ENCODE peak calls at places on chromosome 15, in eight cellular contexts. One of them, this sample, is unnamed.

GRCh38 chr15:73127302-73127936 is 75.2 kb downstream of the NEO1 start:
- DNase-seq in EH: peak
- DNase-seq in fibroblast of lung: peak
- DNase-seq in stimulated activated CD4-positive, alpha-beta T cell treated with anti-CD3 and anti-CD28 coated beads, Interleukin-2, amount 100 ng/mL, for 48 hours: peak
- DNase-seq in T-helper 2 cell: no peak
- DNase-seq in A549: peak
- DNase-seq in NCI-H446: no peak
- DNase-seq in CD4-positive, CD25-positive, alpha-beta regulatory T cell: no peak
- DNase-seq in this sample: no peak

GRCh38 chr15:54082836-54083492 is 104.7 kb downstream of the UNC13C start:
- DNase-seq in EH: no peak
- DNase-seq in fibroblast of lung: peak
- DNase-seq in stimulated activated CD4-positive, alpha-beta T cell treated with anti-CD3 and anti-CD28 coated beads, Interleukin-2, amount 100 ng/mL, for 48 hours: no peak
- DNase-seq in T-helper 2 cell: no peak
- DNase-seq in A549: no peak
- DNase-seq in NCI-H446: no peak
- DNase-seq in CD4-positive, CD25-positive, alpha-beta regulatory T cell: no peak
- DNase-seq in this sample: no peak

GRCh38 chr15:99474041-99474906 is 91.5 kb upstream of the MEF2A start:
- DNase-seq in EH: no peak
- DNase-seq in fibroblast of lung: no peak
- DNase-seq in stimulated activated CD4-positive, alpha-beta T cell treated with anti-CD3 and anti-CD28 coated beads, Interleukin-2, amount 100 ng/mL, for 48 hours: no peak
- DNase-seq in T-helper 2 cell: no peak
- DNase-seq in A549: no peak
- DNase-seq in NCI-H446: no peak
- DNase-seq in CD4-positive, CD25-positive, alpha-beta regulatory T cell: no peak
- DNase-seq in this sample: no peak

GRCh38 chr15:64146885-64147681 is 4.4 kb upstream of the SNX22 start:
- DNase-seq in EH: no peak
- DNase-seq in fibroblast of lung: peak
- DNase-seq in stimulated activated CD4-positive, alpha-beta T cell treated with anti-CD3 and anti-CD28 coated beads, Interleukin-2, amount 100 ng/mL, for 48 hours: no peak
- DNase-seq in T-helper 2 cell: no peak
- DNase-seq in A549: no peak
- DNase-seq in NCI-H446: no peak
- DNase-seq in CD4-positive, CD25-positive, alpha-beta regulatory T cell: no peak
- DNase-seq in this sample: no peak

GRCh38 chr15:88705769-88706165 is 67.0 kb downstream of the ISG20 start:
- DNase-seq in EH: no peak
- DNase-seq in fibroblast of lung: no peak
- DNase-seq in stimulated activated CD4-positive, alpha-beta T cell treated with anti-CD3 and anti-CD28 coated beads, Interleukin-2, amount 100 ng/mL, for 48 hours: no peak
- DNase-seq in T-helper 2 cell: no peak
- DNase-seq in A549: no peak
- DNase-seq in NCI-H446: no peak
- DNase-seq in CD4-positive, CD25-positive, alpha-beta regulatory T cell: no peak
- DNase-seq in this sample: no peak

GRCh38 chr15:83282859-83283812 is 1.3 kb downstream of the BNC1 start:
- DNase-seq in EH: peak
- DNase-seq in fibroblast of lung: peak
- DNase-seq in stimulated activated CD4-positive, alpha-beta T cell treated with anti-CD3 and anti-CD28 coated beads, Interleukin-2, amount 100 ng/mL, for 48 hours: no peak
- DNase-seq in T-helper 2 cell: no peak
- DNase-seq in A549: no peak
- DNase-seq in NCI-H446: no peak
- DNase-seq in CD4-positive, CD25-positive, alpha-beta regulatory T cell: no peak
- DNase-seq in this sample: no peak

GRCh38 chr15:39358441-39359041 is 222.3 kb upstream of the THBS1 start:
- DNase-seq in EH: peak
- DNase-seq in fibroblast of lung: peak
- DNase-seq in stimulated activated CD4-positive, alpha-beta T cell treated with anti-CD3 and anti-CD28 coated beads, Interleukin-2, amount 100 ng/mL, for 48 hours: no peak
- DNase-seq in T-helper 2 cell: no peak
- DNase-seq in A549: no peak
- DNase-seq in NCI-H446: no peak
- DNase-seq in CD4-positive, CD25-positive, alpha-beta regulatory T cell: no peak
- DNase-seq in this sample: no peak

GRCh38 chr15:75720787-75721461 is 8.3 kb upstream of the CSPG4 start:
- DNase-seq in EH: peak
- DNase-seq in fibroblast of lung: no peak
- DNase-seq in stimulated activated CD4-positive, alpha-beta T cell treated with anti-CD3 and anti-CD28 coated beads, Interleukin-2, amount 100 ng/mL, for 48 hours: peak
- DNase-seq in T-helper 2 cell: no peak
- DNase-seq in A549: peak
- DNase-seq in NCI-H446: no peak
- DNase-seq in CD4-positive, CD25-positive, alpha-beta regulatory T cell: no peak
- DNase-seq in this sample: peak

GRCh38 chr15:48121849-48122248 is 1.1 kb downstream of the SLC24A5 start:
- DNase-seq in EH: no peak
- DNase-seq in fibroblast of lung: no peak
- DNase-seq in stimulated activated CD4-positive, alpha-beta T cell treated with anti-CD3 and anti-CD28 coated beads, Interleukin-2, amount 100 ng/mL, for 48 hours: no peak
- DNase-seq in T-helper 2 cell: no peak
- DNase-seq in A549: no peak
- DNase-seq in NCI-H446: no peak
- DNase-seq in CD4-positive, CD25-positive, alpha-beta regulatory T cell: no peak
- DNase-seq in this sample: no peak

GRCh38 chr15:83061680-83062079 is 5.4 kb downstream of the BTBD1 start:
- DNase-seq in EH: peak
- DNase-seq in fibroblast of lung: no peak
- DNase-seq in stimulated activated CD4-positive, alpha-beta T cell treated with anti-CD3 and anti-CD28 coated beads, Interleukin-2, amount 100 ng/mL, for 48 hours: no peak
- DNase-seq in T-helper 2 cell: no peak
- DNase-seq in A549: no peak
- DNase-seq in NCI-H446: no peak
- DNase-seq in CD4-positive, CD25-positive, alpha-beta regulatory T cell: no peak
- DNase-seq in this sample: no peak

GRCh38 chr15:44427756-44428724 is 611 bp downstream of the CTDSPL2 start:
- DNase-seq in EH: peak
- DNase-seq in fibroblast of lung: no peak
- DNase-seq in stimulated activated CD4-positive, alpha-beta T cell treated with anti-CD3 and anti-CD28 coated beads, Interleukin-2, amount 100 ng/mL, for 48 hours: no peak
- DNase-seq in T-helper 2 cell: no peak
- DNase-seq in A549: peak
- DNase-seq in NCI-H446: peak
- DNase-seq in CD4-positive, CD25-positive, alpha-beta regulatory T cell: peak
- DNase-seq in this sample: no peak

GRCh38 chr15:100598655-100599054 is 3.3 kb downstream of the LINS1 start:
- DNase-seq in EH: no peak
- DNase-seq in fibroblast of lung: no peak
- DNase-seq in stimulated activated CD4-positive, alpha-beta T cell treated with anti-CD3 and anti-CD28 coated beads, Interleukin-2, amount 100 ng/mL, for 48 hours: no peak
- DNase-seq in T-helper 2 cell: no peak
- DNase-seq in A549: no peak
- DNase-seq in NCI-H446: no peak
- DNase-seq in CD4-positive, CD25-positive, alpha-beta regulatory T cell: no peak
- DNase-seq in this sample: no peak

GRCh38 chr15:40272713-40273056 is 10.2 kb downstream of the ANKRD63 start:
- DNase-seq in EH: peak
- DNase-seq in fibroblast of lung: no peak
- DNase-seq in stimulated activated CD4-positive, alpha-beta T cell treated with anti-CD3 and anti-CD28 coated beads, Interleukin-2, amount 100 ng/mL, for 48 hours: no peak
- DNase-seq in T-helper 2 cell: no peak
- DNase-seq in A549: peak
- DNase-seq in NCI-H446: no peak
- DNase-seq in CD4-positive, CD25-positive, alpha-beta regulatory T cell: no peak
- DNase-seq in this sample: no peak

GRCh38 chr15:57440167-57440566 is 63.9 kb downstream of the CGNL1 start:
- DNase-seq in EH: no peak
- DNase-seq in fibroblast of lung: no peak
- DNase-seq in stimulated activated CD4-positive, alpha-beta T cell treated with anti-CD3 and anti-CD28 coated beads, Interleukin-2, amount 100 ng/mL, for 48 hours: no peak
- DNase-seq in T-helper 2 cell: no peak
- DNase-seq in A549: no peak
- DNase-seq in NCI-H446: no peak
- DNase-seq in CD4-positive, CD25-positive, alpha-beta regulatory T cell: no peak
- DNase-seq in this sample: no peak

GRCh38 chr15:96393209-96393513 is 62.7 kb downstream of the NR2F2 start:
- DNase-seq in EH: no peak
- DNase-seq in fibroblast of lung: no peak
- DNase-seq in stimulated activated CD4-positive, alpha-beta T cell treated with anti-CD3 and anti-CD28 coated beads, Interleukin-2, amount 100 ng/mL, for 48 hours: no peak
- DNase-seq in T-helper 2 cell: no peak
- DNase-seq in A549: no peak
- DNase-seq in NCI-H446: no peak
- DNase-seq in CD4-positive, CD25-positive, alpha-beta regulatory T cell: no peak
- DNase-seq in this sample: no peak

GRCh38 chr15:25799906-25800700 is 63.0 kb downstream of the ATP10A start:
- DNase-seq in EH: no peak
- DNase-seq in fibroblast of lung: no peak
- DNase-seq in stimulated activated CD4-positive, alpha-beta T cell treated with anti-CD3 and anti-CD28 coated beads, Interleukin-2, amount 100 ng/mL, for 48 hours: no peak
- DNase-seq in T-helper 2 cell: no peak
- DNase-seq in A549: no peak
- DNase-seq in NCI-H446: no peak
- DNase-seq in CD4-positive, CD25-positive, alpha-beta regulatory T cell: no peak
- DNase-seq in this sample: no peak

GRCh38 chr15:60077581-60078359 is 73.7 kb downstream of the FOXB1 start:
- DNase-seq in EH: no peak
- DNase-seq in fibroblast of lung: no peak
- DNase-seq in stimulated activated CD4-positive, alpha-beta T cell treated with anti-CD3 and anti-CD28 coated beads, Interleukin-2, amount 100 ng/mL, for 48 hours: peak
- DNase-seq in T-helper 2 cell: no peak
- DNase-seq in A549: no peak
- DNase-seq in NCI-H446: no peak
- DNase-seq in CD4-positive, CD25-positive, alpha-beta regulatory T cell: no peak
- DNase-seq in this sample: no peak

GRCh38 chr15:92527197-92527596 is 128.4 kb downstream of the FAM174B start:
- DNase-seq in EH: no peak
- DNase-seq in fibroblast of lung: peak
- DNase-seq in stimulated activated CD4-positive, alpha-beta T cell treated with anti-CD3 and anti-CD28 coated beads, Interleukin-2, amount 100 ng/mL, for 48 hours: no peak
- DNase-seq in T-helper 2 cell: no peak
- DNase-seq in A549: no peak
- DNase-seq in NCI-H446: no peak
- DNase-seq in CD4-positive, CD25-positive, alpha-beta regulatory T cell: no peak
- DNase-seq in this sample: no peak

GRCh38 chr15:31387483-31388118 is 61.0 kb downstream of the KLF13 start:
- DNase-seq in EH: peak
- DNase-seq in fibroblast of lung: no peak
- DNase-seq in stimulated activated CD4-positive, alpha-beta T cell treated with anti-CD3 and anti-CD28 coated beads, Interleukin-2, amount 100 ng/mL, for 48 hours: no peak
- DNase-seq in T-helper 2 cell: no peak
- DNase-seq in A549: no peak
- DNase-seq in NCI-H446: no peak
- DNase-seq in CD4-positive, CD25-positive, alpha-beta regulatory T cell: no peak
- DNase-seq in this sample: no peak

GRCh38 chr15:98628216-98628615 is 20.1 kb upstream of the IGF1R start:
- DNase-seq in EH: no peak
- DNase-seq in fibroblast of lung: peak
- DNase-seq in stimulated activated CD4-positive, alpha-beta T cell treated with anti-CD3 and anti-CD28 coated beads, Interleukin-2, amount 100 ng/mL, for 48 hours: no peak
- DNase-seq in T-helper 2 cell: no peak
- DNase-seq in A549: no peak
- DNase-seq in NCI-H446: no peak
- DNase-seq in CD4-positive, CD25-positive, alpha-beta regulatory T cell: no peak
- DNase-seq in this sample: no peak

GRCh38 chr15:29959384-29960137 is 123.2 kb upstream of the GOLGA8J start:
- DNase-seq in EH: no peak
- DNase-seq in fibroblast of lung: no peak
- DNase-seq in stimulated activated CD4-positive, alpha-beta T cell treated with anti-CD3 and anti-CD28 coated beads, Interleukin-2, amount 100 ng/mL, for 48 hours: no peak
- DNase-seq in T-helper 2 cell: no peak
- DNase-seq in A549: no peak
- DNase-seq in NCI-H446: no peak
- DNase-seq in CD4-positive, CD25-positive, alpha-beta regulatory T cell: no peak
- DNase-seq in this sample: no peak

GRCh38 chr15:69608661-69609060 is 156.0 kb downstream of the RPLP1 start:
- DNase-seq in EH: no peak
- DNase-seq in fibroblast of lung: no peak
- DNase-seq in stimulated activated CD4-positive, alpha-beta T cell treated with anti-CD3 and anti-CD28 coated beads, Interleukin-2, amount 100 ng/mL, for 48 hours: no peak
- DNase-seq in T-helper 2 cell: no peak
- DNase-seq in A549: no peak
- DNase-seq in NCI-H446: no peak
- DNase-seq in CD4-positive, CD25-positive, alpha-beta regulatory T cell: no peak
- DNase-seq in this sample: no peak

GRCh38 chr15:59301527-59301926 is 71.1 kb downstream of the MYO1E start:
- DNase-seq in EH: no peak
- DNase-seq in fibroblast of lung: no peak
- DNase-seq in stimulated activated CD4-positive, alpha-beta T cell treated with anti-CD3 and anti-CD28 coated beads, Interleukin-2, amount 100 ng/mL, for 48 hours: no peak
- DNase-seq in T-helper 2 cell: no peak
- DNase-seq in A549: no peak
- DNase-seq in NCI-H446: no peak
- DNase-seq in CD4-positive, CD25-positive, alpha-beta regulatory T cell: no peak
- DNase-seq in this sample: no peak

GRCh38 chr15:63599401-63600000 is 2.3 kb downstream of the FBXL22 start:
- DNase-seq in EH: peak
- DNase-seq in fibroblast of lung: peak
- DNase-seq in stimulated activated CD4-positive, alpha-beta T cell treated with anti-CD3 and anti-CD28 coated beads, Interleukin-2, amount 100 ng/mL, for 48 hours: no peak
- DNase-seq in T-helper 2 cell: no peak
- DNase-seq in A549: peak
- DNase-seq in NCI-H446: peak
- DNase-seq in CD4-positive, CD25-positive, alpha-beta regulatory T cell: peak
- DNase-seq in this sample: no peak

GRCh38 chr15:84702961-84703482 is 12.9 kb downstream of the SEC11A start:
- DNase-seq in EH: peak
- DNase-seq in fibroblast of lung: peak
- DNase-seq in stimulated activated CD4-positive, alpha-beta T cell treated with anti-CD3 and anti-CD28 coated beads, Interleukin-2, amount 100 ng/mL, for 48 hours: no peak
- DNase-seq in T-helper 2 cell: no peak
- DNase-seq in A549: no peak
- DNase-seq in NCI-H446: no peak
- DNase-seq in CD4-positive, CD25-positive, alpha-beta regulatory T cell: no peak
- DNase-seq in this sample: no peak

GRCh38 chr15:33067456-33067855 is 127.1 kb downstream of the FMN1 start:
- DNase-seq in EH: peak
- DNase-seq in fibroblast of lung: peak
- DNase-seq in stimulated activated CD4-positive, alpha-beta T cell treated with anti-CD3 and anti-CD28 coated beads, Interleukin-2, amount 100 ng/mL, for 48 hours: no peak
- DNase-seq in T-helper 2 cell: no peak
- DNase-seq in A549: no peak
- DNase-seq in NCI-H446: no peak
- DNase-seq in CD4-positive, CD25-positive, alpha-beta regulatory T cell: no peak
- DNase-seq in this sample: no peak

GRCh38 chr15:67433495-67434099 is 87.3 kb upstream of the C15orf61 start:
- DNase-seq in EH: peak
- DNase-seq in fibroblast of lung: peak
- DNase-seq in stimulated activated CD4-positive, alpha-beta T cell treated with anti-CD3 and anti-CD28 coated beads, Interleukin-2, amount 100 ng/mL, for 48 hours: peak
- DNase-seq in T-helper 2 cell: no peak
- DNase-seq in A549: peak
- DNase-seq in NCI-H446: no peak
- DNase-seq in CD4-positive, CD25-positive, alpha-beta regulatory T cell: no peak
- DNase-seq in this sample: no peak

GRCh38 chr15:29115093-29115991 is 154.3 kb downstream of the NSMCE3 start:
- DNase-seq in EH: no peak
- DNase-seq in fibroblast of lung: peak
- DNase-seq in stimulated activated CD4-positive, alpha-beta T cell treated with anti-CD3 and anti-CD28 coated beads, Interleukin-2, amount 100 ng/mL, for 48 hours: no peak
- DNase-seq in T-helper 2 cell: no peak
- DNase-seq in A549: peak
- DNase-seq in NCI-H446: no peak
- DNase-seq in CD4-positive, CD25-positive, alpha-beta regulatory T cell: no peak
- DNase-seq in this sample: no peak

GRCh38 chr15:93997071-93997658 is 234.2 kb upstream of the MCTP2 start:
- DNase-seq in EH: peak
- DNase-seq in fibroblast of lung: peak
- DNase-seq in stimulated activated CD4-positive, alpha-beta T cell treated with anti-CD3 and anti-CD28 coated beads, Interleukin-2, amount 100 ng/mL, for 48 hours: no peak
- DNase-seq in T-helper 2 cell: no peak
- DNase-seq in A549: peak
- DNase-seq in NCI-H446: no peak
- DNase-seq in CD4-positive, CD25-positive, alpha-beta regulatory T cell: no peak
- DNase-seq in this sample: peak

GRCh38 chr15:57598346-57598745 is 6.6 kb downstream of the MYZAP start:
- DNase-seq in EH: no peak
- DNase-seq in fibroblast of lung: no peak
- DNase-seq in stimulated activated CD4-positive, alpha-beta T cell treated with anti-CD3 and anti-CD28 coated beads, Interleukin-2, amount 100 ng/mL, for 48 hours: no peak
- DNase-seq in T-helper 2 cell: no peak
- DNase-seq in A549: no peak
- DNase-seq in NCI-H446: no peak
- DNase-seq in CD4-positive, CD25-positive, alpha-beta regulatory T cell: no peak
- DNase-seq in this sample: no peak

GRCh38 chr15:31993062-31993461 is 37.3 kb upstream of the CHRNA7 start:
- DNase-seq in EH: no peak
- DNase-seq in fibroblast of lung: no peak
- DNase-seq in stimulated activated CD4-positive, alpha-beta T cell treated with anti-CD3 and anti-CD28 coated beads, Interleukin-2, amount 100 ng/mL, for 48 hours: no peak
- DNase-seq in T-helper 2 cell: no peak
- DNase-seq in A549: no peak
- DNase-seq in NCI-H446: no peak
- DNase-seq in CD4-positive, CD25-positive, alpha-beta regulatory T cell: no peak
- DNase-seq in this sample: no peak

GRCh38 chr15:70526221-70526973 is 237.0 kb downstream of the UACA start:
- DNase-seq in EH: peak
- DNase-seq in fibroblast of lung: no peak
- DNase-seq in stimulated activated CD4-positive, alpha-beta T cell treated with anti-CD3 and anti-CD28 coated beads, Interleukin-2, amount 100 ng/mL, for 48 hours: no peak
- DNase-seq in T-helper 2 cell: no peak
- DNase-seq in A549: peak
- DNase-seq in NCI-H446: no peak
- DNase-seq in CD4-positive, CD25-positive, alpha-beta regulatory T cell: no peak
- DNase-seq in this sample: peak

GRCh38 chr15:70098170-70098460 is 398 bp upstream of the TLE3 start:
- DNase-seq in EH: no peak
- DNase-seq in fibroblast of lung: no peak
- DNase-seq in stimulated activated CD4-positive, alpha-beta T cell treated with anti-CD3 and anti-CD28 coated beads, Interleukin-2, amount 100 ng/mL, for 48 hours: no peak
- DNase-seq in T-helper 2 cell: no peak
- DNase-seq in A549: no peak
- DNase-seq in NCI-H446: no peak
- DNase-seq in CD4-positive, CD25-positive, alpha-beta regulatory T cell: no peak
- DNase-seq in this sample: no peak

GRCh38 chr15:84747423-84748273 is 744 bp upstream of the ZNF592 start:
- DNase-seq in EH: peak
- DNase-seq in fibroblast of lung: peak
- DNase-seq in stimulated activated CD4-positive, alpha-beta T cell treated with anti-CD3 and anti-CD28 coated beads, Interleukin-2, amount 100 ng/mL, for 48 hours: peak
- DNase-seq in T-helper 2 cell: peak
- DNase-seq in A549: peak
- DNase-seq in NCI-H446: peak
- DNase-seq in CD4-positive, CD25-positive, alpha-beta regulatory T cell: peak
- DNase-seq in this sample: no peak